ENCODE peak calls at places on chromosomes 4 and X, in six cellular contexts. T is RPMI7951, V is NCI-H2171 treated with DMSO at 0.1 percent for 48 hours, D is WTC11, C is kidney, H is adrenal gland. W is an unnamed sample.

GRCh38 chr4:128354205-128354821 is 66.7 kb upstream of the PGRMC2 start:
- DNase-seq in T (peak; percentile 87), V (no peak), D (no peak), C (peak; percentile 79), H (peak; percentile 46), W (peak; percentile 96)

GRCh38 chr4:173191623-173192041 is 23.0 kb downstream of the GALNT7 start:
- DNase-seq in T (peak; percentile 41), V (peak; percentile 28), D (no peak), C (no peak), H (no peak), W (peak; percentile 55)

GRCh38 chrX:51456814-51457213 is 39.6 kb downstream of the NUDT11 start:
- DNase-seq in T (peak; percentile 18), V (no peak), D (no peak), C (no peak), H (no peak), W (no peak)

GRCh38 chr4:620201-620600 is 5.2 kb upstream of the PDE6B start:
- DNase-seq in T (no peak), V (no peak), D (no peak), C (no peak), H (no peak), W (no peak)

GRCh38 chr4:168509786-168510185 is 12.9 kb downstream of the PALLD start:
- DNase-seq in T (no peak), V (no peak), D (no peak), C (no peak), H (no peak), W (no peak)

GRCh38 chr4:7418131-7418943 is 16.4 kb downstream of the PSAPL1 start:
- DNase-seq in T (no peak), V (no peak), D (no peak), C (no peak), H (peak; percentile 1), W (no peak)

GRCh38 chrX:124348152-124348551 is 1.8 kb downstream of the SH2D1A start:
- DNase-seq in T (no peak), V (no peak), D (no peak), C (no peak), H (no peak), W (no peak)

GRCh38 chr4:11198516-11199305 is 230.0 kb downstream of the HS3ST1 start:
- DNase-seq in T (no peak), V (no peak), D (no peak), C (no peak), H (no peak), W (no peak)

GRCh38 chrX:148552775-148553174 is 52.4 kb downstream of the AFF2 start:
- DNase-seq in T (no peak), V (no peak), D (no peak), C (no peak), H (no peak), W (no peak)

GRCh38 chr4:23697722-23698121 is 192.1 kb downstream of the PPARGC1A start:
- DNase-seq in T (no peak), V (no peak), D (no peak), C (no peak), H (no peak), W (no peak)

GRCh38 chr4:148834804-148835598 is 392.8 kb upstream of the NR3C2 start:
- DNase-seq in T (no peak), V (no peak), D (no peak), C (peak; percentile 52), H (no peak), W (peak; percentile 39)

GRCh38 chrX:132480581-132481203 is 8.1 kb downstream of the MBNL3 start:
- DNase-seq in T (peak; percentile 72), V (no peak), D (no peak), C (no peak), H (peak; percentile 21), W (peak; percentile 97)

GRCh38 chr4:5992171-5993062 is 25.8 kb downstream of the C4orf50 start:
- DNase-seq in T (no peak), V (no peak), D (no peak), C (peak; percentile 45), H (no peak), W (no peak)

GRCh38 chr4:55907469-55907868 is 41.3 kb upstream of the CEP135 start:
- DNase-seq in T (no peak), V (no peak), D (no peak), C (no peak), H (no peak), W (no peak)

GRCh38 chr4:154927126-154927525 is 146.1 kb downstream of the RBM46 start:
- DNase-seq in T (no peak), V (no peak), D (no peak), C (no peak), H (no peak), W (no peak)

GRCh38 chrX:53421125-53421524 is 1.3 kb downstream of the SMC1A start:
- DNase-seq in T (no peak), V (no peak), D (no peak), C (no peak), H (no peak), W (no peak)